ENCODE peak calls at places on chromosomes 3 and 15, in six cellular contexts. L, H, K, W, S and B are unnamed samples.

GRCh38 chr3:67522081-67522480 is 132.3 kb downstream of the SUCLG2 start:
- DNase-seq in H (peak; percentile 18), W (no peak), K (no peak), S (no peak), L (no peak), B (no peak)

GRCh38 chr15:27673766-27674445 is 425.2 kb downstream of the OCA2 start:
- DNase-seq in L (no peak), K (no peak), W (no peak), H (no peak), S (no peak), B (no peak)

GRCh38 chr3:182795383-182795782 is 2.1 kb downstream of the ATP11B start:
- DNase-seq in H (no peak), S (no peak), W (no peak), K (peak; percentile 75), L (no peak), B (peak; percentile 73)

GRCh38 chr15:73948982-73949381 is 22.7 kb downstream of the LOXL1 start:
- DNase-seq in S (no peak), H (no peak), L (peak; percentile 17), K (no peak), W (no peak), B (no peak)

GRCh38 chr15:28125673-28126651 is 26.8 kb upstream of the OCA2 start:
- DNase-seq in S (peak; percentile 33), K (peak; percentile 54), W (peak; percentile 39), H (peak; percentile 64), L (no peak), B (peak; percentile 52)

GRCh38 chr15:99390667-99391066 is 139.4 kb downstream of the LRRC28 start:
- DNase-seq in H (no peak), S (no peak), W (peak; percentile 65), K (no peak), L (no peak), B (no peak)

GRCh38 chr15:89912145-89912673 is 543 bp downstream of the ARPIN start:
- DNase-seq in L (peak; percentile 48), S (no peak), H (no peak), K (no peak), W (peak; percentile 80), B (no peak)

GRCh38 chr3:181265750-181266333 is 276.3 kb upstream of the DNAJC19 start:
- DNase-seq in S (no peak), K (peak; percentile 75), L (no peak), W (no peak), H (no peak), B (peak; percentile 10)

GRCh38 chr3:81579744-81580143 is 181.7 kb downstream of the GBE1 start:
- DNase-seq in K (no peak), L (no peak), W (peak; percentile 44), H (no peak), S (no peak), B (no peak)

GRCh38 chr3:42732196-42732828 is 29.7 kb upstream of the HHATL start:
- DNase-seq in L (no peak), H (no peak), K (no peak), S (no peak), W (peak; percentile 41), B (no peak)

GRCh38 chr3:118782755-118783202 is 251.9 kb downstream of the IGSF11 start:
- DNase-seq in S (peak; percentile 34), L (no peak), H (no peak), W (no peak), K (no peak), B (peak; percentile 40)

GRCh38 chr15:54102704-54103103 is 124.5 kb downstream of the UNC13C start:
- DNase-seq in H (no peak), S (no peak), W (no peak), L (no peak), K (no peak), B (no peak)

GRCh38 chr3:13519392-13519791 is 29.5 kb upstream of the FBLN2 start:
- DNase-seq in K (no peak), H (no peak), W (peak; percentile 73), S (no peak), L (no peak), B (no peak)

GRCh38 chr15:92451225-92451825 is 57.6 kb downstream of the ST8SIA2 start:
- DNase-seq in W (no peak), H (peak; percentile 26), L (no peak), S (no peak), K (no peak), B (peak; percentile 15)

GRCh38 chr3:170499562-170500156 is 81.0 kb downstream of the CLDN11 start:
- DNase-seq in H (peak; percentile 57), L (no peak), K (peak; percentile 49), W (peak; percentile 74), S (peak; percentile 16), B (peak; percentile 49)

GRCh38 chr15:88610756-88611231 is 10.3 kb upstream of the AEN start:
- DNase-seq in H (peak; percentile 13), K (no peak), L (no peak), S (no peak), W (peak; percentile 73), B (no peak)

GRCh38 chr3:120093119-120093922 is 926 bp downstream of the GSK3B start:
- DNase-seq in H (peak; percentile 85), W (no peak), S (peak; percentile 75), L (no peak), K (no peak), B (peak; percentile 64)

GRCh38 chr3:158732856-158733200 is 571 bp upstream of the RARRES1 start:
- DNase-seq in S (no peak), L (no peak), K (no peak), H (no peak), W (peak; percentile 78), B (no peak)

GRCh38 chr15:84928843-84929168 is 44.3 kb downstream of the SLC28A1 start:
- DNase-seq in L (no peak), K (no peak), W (no peak), S (no peak), H (no peak), B (no peak)

GRCh38 chr3:42022355-42022754 is 60.5 kb upstream of the ULK4 start:
- DNase-seq in S (no peak), L (no peak), K (no peak), H (no peak), W (no peak), B (no peak)

GRCh38 chr15:92304239-92304975 is 89.3 kb upstream of the ST8SIA2 start:
- DNase-seq in L (no peak), K (no peak), W (no peak), S (no peak), H (no peak), B (no peak)

GRCh38 chr3:51354766-51355615 is 30.1 kb upstream of the MANF start:
- DNase-seq in H (no peak), W (peak; percentile 62), L (no peak), K (no peak), S (no peak), B (no peak)

GRCh38 chr3:66386925-66387650 is 113.7 kb downstream of the LRIG1 start:
- DNase-seq in W (peak; percentile 26), H (peak; percentile 53), L (no peak), S (no peak), K (no peak), B (no peak)

DNA sequence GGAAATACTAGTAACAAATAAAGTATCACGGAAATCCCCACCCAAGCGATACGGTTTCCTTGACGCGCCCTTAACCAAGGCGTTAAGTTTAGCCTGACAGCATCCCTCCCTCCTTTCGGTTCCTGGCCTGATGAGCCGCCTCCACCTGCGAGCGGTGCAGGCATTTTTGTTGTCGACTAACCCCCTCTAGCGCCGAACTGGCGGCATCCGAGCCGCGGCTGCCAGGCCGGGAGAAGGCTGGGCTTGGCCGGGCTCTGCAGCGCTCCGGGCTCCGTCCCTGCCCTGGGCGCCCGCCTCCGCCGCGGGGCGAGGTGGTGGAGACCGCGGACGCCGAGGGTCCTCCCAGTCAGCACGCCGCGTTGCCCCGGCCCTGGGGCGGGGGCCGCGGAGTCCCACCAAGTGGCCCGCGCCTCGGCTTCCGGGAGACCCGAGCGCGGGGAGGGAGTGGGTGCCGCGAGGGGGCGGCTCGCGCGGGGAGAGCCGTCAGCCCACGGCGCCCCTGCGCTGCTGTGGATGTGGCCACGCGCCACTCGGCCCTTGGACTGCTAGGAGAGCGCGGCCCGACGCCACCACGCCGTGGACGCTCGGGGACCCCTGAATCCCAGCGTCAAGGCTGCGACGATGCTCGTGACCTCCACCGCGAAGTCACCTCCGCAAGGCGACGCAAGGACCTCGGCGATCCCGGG is 1.1 kb upstream of the EPHA6 start:
- DNase-seq in H (peak; percentile 30), K (peak; percentile 92), L (peak; percentile 70), W (peak; percentile 96), S (no peak), B (peak; percentile 48)
- H3K4me3 ChIP-seq in H (peak overlapping the region; percentile 23), K (peak overlapping the region; percentile 60), L (peak overlapping the region; percentile 60), W (peak overlapping the region; percentile 80), S (no peak overlapping the region), B (peak overlapping the region; percentile 38)

DNA sequence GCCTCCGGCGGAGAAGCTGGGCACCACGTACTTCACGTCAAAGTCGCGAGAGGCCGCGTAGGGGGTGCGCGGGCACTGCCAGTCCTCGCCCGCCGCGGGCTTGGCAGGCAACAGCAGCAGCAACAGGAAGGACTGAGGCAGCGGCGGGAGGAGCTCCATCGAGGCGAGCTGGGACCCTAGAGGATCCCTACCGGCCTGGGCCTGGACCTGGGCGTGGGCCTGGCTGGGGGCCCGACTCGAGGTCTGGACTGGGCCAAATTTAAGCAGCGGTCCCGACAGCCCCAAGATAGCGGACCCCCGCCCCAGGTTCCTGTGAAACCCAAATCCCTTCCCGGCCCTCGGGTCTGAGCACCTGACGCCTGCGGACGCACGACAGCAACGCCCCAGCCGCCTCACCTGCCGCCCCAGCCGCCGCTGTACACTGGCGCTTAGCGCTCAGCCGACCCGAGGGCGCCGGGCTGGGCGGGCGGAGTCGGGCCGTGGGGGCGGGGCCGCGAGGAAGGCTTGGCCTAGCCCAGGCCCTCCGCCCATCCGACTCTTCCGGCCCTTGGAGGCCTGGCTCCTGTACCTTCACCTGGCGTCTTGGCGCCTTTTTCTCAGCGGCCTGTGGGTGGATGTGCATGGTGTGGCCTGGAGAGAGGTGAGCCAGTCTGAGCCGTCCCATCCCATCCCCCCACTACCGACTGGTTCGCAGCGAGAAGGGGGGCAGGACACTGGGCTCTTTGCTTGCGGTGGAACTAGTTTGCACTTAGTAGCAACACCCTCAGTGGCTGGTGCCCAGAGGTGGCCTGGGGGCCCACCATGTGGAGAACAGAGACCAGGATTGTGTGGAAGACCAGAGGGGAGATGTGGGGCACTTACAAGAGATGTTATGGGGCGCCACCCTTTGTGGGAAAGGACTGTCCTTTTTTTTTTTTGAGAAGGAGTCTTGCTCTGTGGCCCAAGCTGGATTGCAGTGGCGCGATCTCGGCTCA is at the start of gene MST1R:
- DNase-seq in L (peak; percentile 75), H (no peak), K (peak; percentile 34), S (peak; percentile 95), W (peak; percentile 97), B (peak; percentile 82)
- H3K27me3 ChIP-seq in L (no peaks in the 10 kb centered on the region), H (no peaks in the 10 kb centered on the region), K (no peaks in the 10 kb centered on the region), S (no peaks in the 10 kb centered on the region), W (no peaks in the 10 kb centered on the region), B (no peaks in the 10 kb centered on the region)

DNA sequence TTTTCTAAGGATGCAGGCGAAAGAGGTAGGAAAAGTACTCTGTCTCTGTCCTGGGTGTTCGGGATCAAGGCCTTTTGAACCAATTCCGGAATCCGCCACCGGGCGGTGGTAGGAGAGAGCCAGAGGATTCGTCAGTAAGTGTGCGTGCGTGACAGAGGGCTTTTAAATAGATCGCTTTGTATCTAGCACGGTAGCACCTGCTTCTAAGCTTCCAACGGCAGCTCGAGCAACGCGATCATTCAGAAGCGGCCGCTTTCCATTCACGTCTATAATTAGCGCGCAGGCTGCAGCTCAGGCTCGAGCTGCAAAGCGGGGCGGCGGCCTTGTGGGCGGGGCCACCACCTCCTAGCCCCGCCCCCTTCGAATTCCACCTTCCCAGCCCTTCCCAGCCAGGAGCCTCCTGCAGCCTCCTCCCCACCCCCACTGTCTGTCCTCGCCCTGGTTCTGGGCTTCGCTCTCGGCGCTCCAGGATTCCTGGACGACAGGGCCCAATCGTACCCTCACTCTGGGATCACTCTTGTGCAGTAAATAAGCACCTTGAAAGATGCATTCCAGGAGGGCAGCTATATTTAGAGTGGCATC is 224.3 kb upstream of the TPRG1 start:
- DNase-seq in H (peak; percentile 63), S (peak; percentile 73), K (no peak), L (peak; percentile 88), W (peak; percentile 95), B (peak; percentile 77)
- TF ChIP-seq CTCF in H (peak; percentile 20), S (no peak), K (no peak), L (no peak), W (peak; percentile 76), B (peak; percentile 48)

GRCh38 chr3:30642715-30643361 is 36.4 kb downstream of the TGFBR2 start:
- DNase-seq in K (peak; percentile 72), H (no peak), L (no peak), W (no peak), S (no peak), B (no peak)
- H3K4me3 ChIP-seq in K (peak overlapping the region; percentile 29), H (no peak overlapping the region), L (no peak overlapping the region), W (no peak overlapping the region), S (no peak overlapping the region), B (no peak overlapping the region)